ENCODE peak calls at places on chromosomes 11 and 22, in nine cellular contexts. F is NB4; Q is transverse colon; B is CD4-positive, alpha-beta T cell; N is activated B cell treated with CpG ODN at 0.5 μM for 24 hours; K is AG09309; X is cardiac fibroblast; I is keratinocyte; W is fibroblast of pulmonary artery. U is an unnamed sample.

GRCh38 chr11:76184551-76184993 is 21.7 kb downstream of the WNT11 start:
- DNase-seq in N (no peak), Q (no peak), F (no peak), X (peak), B (no peak), I (no peak), K (no peak), W (peak), U (no peak)

GRCh38 chr22:41352058-41352457 is 29.7 kb upstream of the TEF start:
- DNase-seq in F (no peak), Q (no peak), K (peak), B (no peak), I (no peak), W (peak), N (no peak), X (peak), U (no peak)

GRCh38 chr11:9748361-9748970 is 84.6 kb downstream of the SWAP70 start:
- DNase-seq in B (peak), Q (peak), N (peak), X (peak), K (no peak), W (peak), I (no peak), F (peak), U (peak)

GRCh38 chr11:47691979-47692378 is 23.2 kb downstream of the AGBL2 start:
- DNase-seq in N (no peak), I (no peak), F (no peak), Q (no peak), B (no peak), K (no peak), W (no peak), X (no peak), U (no peak)

GRCh38 chr22:46031066-46031465 is 54.1 kb upstream of the WNT7B start:
- DNase-seq in B (no peak), W (no peak), X (no peak), K (no peak), Q (no peak), F (no peak), N (no peak), I (no peak), U (no peak)

GRCh38 chr11:72676874-72677341 is 2.7 kb upstream of the PDE2A start:
- DNase-seq in N (peak), Q (peak), B (peak), X (peak), I (no peak), W (peak), F (peak), K (no peak), U (peak)

GRCh38 chr11:103069367-103069766 is 22.6 kb downstream of the DCUN1D5 start:
- DNase-seq in Q (no peak), X (no peak), F (no peak), W (no peak), B (no peak), I (no peak), N (no peak), K (no peak), U (no peak)

GRCh38 chr11:6755303-6755952 is 16.3 kb downstream of the OR2AG2 start:
- DNase-seq in N (no peak), F (peak), W (peak), I (no peak), K (no peak), Q (peak), B (no peak), X (peak), U (peak)

GRCh38 chr11:105211806-105212531 is 72.4 kb upstream of the CARD18 start:
- DNase-seq in F (no peak), K (no peak), I (no peak), Q (no peak), X (peak), N (no peak), B (no peak), W (peak), U (no peak)

GRCh38 chr22:43755452-43755851 is 56.7 kb downstream of the EFCAB6 start:
- DNase-seq in Q (no peak), I (no peak), X (no peak), N (no peak), F (no peak), B (no peak), K (no peak), W (no peak), U (no peak)

GRCh38 chr11:93329936-93330445 is 551 bp upstream of the DEUP1 start:
- DNase-seq in N (no peak), F (no peak), K (no peak), I (no peak), Q (no peak), X (no peak), B (no peak), W (no peak), U (no peak)

GRCh38 chr11:106786251-106786650 is 232.0 kb downstream of the GUCY1A2 start:
- DNase-seq in N (no peak), I (no peak), F (no peak), W (peak), B (no peak), X (peak), Q (no peak), K (no peak), U (no peak)

GRCh38 chr11:35619030-35619753 is 932 bp downstream of the FJX1 start:
- DNase-seq in W (peak), K (no peak), N (peak), Q (peak), I (no peak), F (no peak), X (peak), B (no peak), U (no peak)

GRCh38 chr22:44133161-44133560 is 47.6 kb upstream of the PARVG start:
- DNase-seq in K (no peak), I (no peak), F (no peak), X (no peak), W (no peak), Q (no peak), B (no peak), N (no peak), U (no peak)

GRCh38 chr11:115488945-115489344 is 15.3 kb downstream of the CADM1 start:
- DNase-seq in N (no peak), B (no peak), X (no peak), K (peak), F (no peak), I (no peak), W (no peak), Q (no peak), U (no peak)

GRCh38 chr11:41498726-41499125 is 39.3 kb upstream of the LRRC4C start:
- DNase-seq in X (peak), Q (no peak), W (peak), K (no peak), I (no peak), F (peak), N (no peak), B (no peak), U (no peak)
- TF ChIP-seq CTCF in X (peak), Q (peak), W (peak), K (no peak), I (peak), F (no peak), N (no peak), B (no peak), U (no peak)

GRCh38 chr11:67665537-67666302 is 8.7 kb downstream of the ALDH3B2 start:
- DNase-seq in I (no peak), Q (peak), N (no peak), W (no peak), B (no peak), K (no peak), X (no peak), F (no peak), U (no peak)
- TF ChIP-seq CTCF in I (peak), Q (peak), N (no peak), W (no peak), B (no peak), K (peak), X (no peak), F (no peak), U (no peak)

GRCh38 chr11:95739526-95739925 is 50.1 kb downstream of the FAM76B start:
- DNase-seq in K (no peak), W (no peak), Q (no peak), I (no peak), B (no peak), X (no peak), F (no peak), N (no peak), U (no peak)

GRCh38 chr11:95736268-95737208 is 53.0 kb downstream of the FAM76B start:
- DNase-seq in N (no peak), Q (no peak), F (no peak), B (no peak), K (no peak), W (peak), I (no peak), X (peak), U (no peak)

GRCh38 chr11:95734009-95734572 is 55.5 kb downstream of the FAM76B start:
- DNase-seq in I (no peak), K (no peak), F (no peak), W (no peak), X (no peak), Q (no peak), N (no peak), B (no peak), U (no peak)

DNA sequence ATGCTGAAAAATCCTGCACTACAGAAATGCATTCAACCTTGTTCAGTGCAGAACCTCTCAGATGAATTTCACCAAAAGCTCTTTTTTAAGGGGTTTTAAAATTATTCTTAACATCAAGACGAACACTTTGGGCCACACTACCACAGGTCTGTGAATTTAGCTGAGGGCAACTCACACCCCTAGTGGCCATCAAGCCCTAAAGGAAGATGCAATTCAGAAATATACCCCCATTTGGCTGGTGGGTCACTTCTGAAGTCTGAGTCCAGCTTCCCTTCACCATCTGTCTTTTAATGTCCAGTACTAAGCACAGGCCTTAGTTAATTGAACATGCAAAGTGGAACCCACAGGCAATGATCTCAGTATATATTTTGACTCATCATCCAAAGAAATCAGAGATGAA is 50.5 kb downstream of the FAM76B start:
- DNase-seq in W (no peak), N (no peak), K (no peak), B (no peak), Q (no peak), X (no peak), F (no peak), I (no peak), U (no peak)
- TF ChIP-seq CTCF in W (peak), N (no peak), K (no peak), B (no peak), Q (no peak), X (no peak), F (peak), I (peak), U (no peak)

GRCh38 chr11:848988-849824 is 6.6 kb downstream of the TSPAN4 start:
- DNase-seq in Q (no peak), F (no peak), X (no peak), I (no peak), B (peak), K (no peak), W (no peak), N (peak), U (no peak)

GRCh38 chr11:852762-853161 is 10.1 kb downstream of the TSPAN4 start:
- DNase-seq in K (no peak), B (no peak), I (no peak), Q (no peak), W (no peak), F (no peak), N (no peak), X (no peak), U (no peak)

GRCh38 chr11:848380-848931 is 5.8 kb downstream of the TSPAN4 start:
- DNase-seq in X (peak), N (peak), B (peak), I (no peak), K (no peak), Q (peak), W (peak), F (peak), U (peak)

GRCh38 chr11:849951-850776 is 7.5 kb downstream of the TSPAN4 start:
- DNase-seq in W (no peak), K (no peak), Q (no peak), N (no peak), X (no peak), F (no peak), B (no peak), I (no peak), U (no peak)

GRCh38 chr11:850777-851762 is 8.4 kb downstream of the TSPAN4 start:
- DNase-seq in K (no peak), N (no peak), Q (no peak), W (no peak), F (no peak), I (no peak), B (no peak), X (no peak), U (no peak)
- TF ChIP-seq CTCF in K (peak), N (no peak), Q (no peak), W (no peak), F (no peak), I (no peak), B (no peak), X (no peak), U (no peak)

GRCh38 chr11:32615422-32615821 is 31.8 kb downstream of the EIF3M start:
- DNase-seq in B (no peak), K (no peak), N (no peak), W (peak), F (no peak), I (no peak), Q (no peak), X (peak), U (no peak)
- TF ChIP-seq CTCF in B (no peak), K (no peak), N (no peak), W (peak), F (no peak), I (no peak), Q (no peak), X (peak), U (no peak)